ENCODE peak calls at places on chromosomes 4 and X, in eight cellular contexts. L is Caki2; H is neural crest cell; K is pons; W is stimulated activated CD4-positive, alpha-beta T cell treated with anti-CD3 and anti-CD28 coated beads, Interleukin-4, amount 100 ng/mL, for 24 hours; U is HT-29; E is foreskin keratinocyte; B is M059J. G is an unnamed sample.

GRCh38 chr4:185470503-185471195 is 884 bp downstream of the CCDC110 start:
- DNase-seq in L (peak; percentile 59), H (peak; percentile 11), K (peak; percentile 69), W (no peak), U (peak; percentile 61), E (peak; percentile 30), B (peak; percentile 10), G (peak; percentile 53)

GRCh38 chr4:156766846-156767245 is 204.8 kb downstream of the PDGFC start:
- DNase-seq in L (no peak), H (no peak), K (no peak), W (no peak), U (no peak), E (no peak), B (peak; percentile 66), G (no peak)

GRCh38 chrX:150602743-150603142 is 34.3 kb downstream of the MTM1 start:
- DNase-seq in L (no peak), H (no peak), K (no peak), W (no peak), U (no peak), E (peak; percentile 21), B (peak; percentile 5), G (no peak)

GRCh38 chrX:68292471-68292870 is 140.8 kb downstream of the OPHN1 start:
- DNase-seq in L (no peak), H (no peak), K (no peak), W (no peak), U (no peak), E (peak; percentile 47), B (peak; percentile 51), G (no peak)

GRCh38 chr4:158760866-158761265 is 8.0 kb upstream of the FNIP2 start:
- DNase-seq in L (no peak), H (no peak), K (no peak), W (no peak), U (no peak), E (no peak), B (peak; percentile 67), G (no peak)

GRCh38 chr4:160299608-160300007 is 1196.7 kb downstream of the RAPGEF2 start:
- DNase-seq in L (no peak), H (no peak), K (no peak), W (no peak), U (no peak), E (peak; percentile 22), B (no peak), G (no peak)

GRCh38 chrX:144810539-144810938 is 436.8 kb upstream of the SPANXN1 start:
- DNase-seq in L (no peak), H (no peak), K (no peak), W (no peak), U (no peak), E (no peak), B (no peak), G (no peak)

GRCh38 chr4:53840643-53841042 is 223.8 kb downstream of the CHIC2 start:
- DNase-seq in L (no peak), H (no peak), K (no peak), W (no peak), U (no peak), E (peak; percentile 41), B (peak; percentile 8), G (no peak)

GRCh38 chrX:140815868-140816267 is 106.3 kb downstream of the LINC00632 start:
- DNase-seq in L (no peak), H (no peak), K (no peak), W (no peak), U (no peak), E (peak; percentile 13), B (peak; percentile 84), G (no peak)

GRCh38 chr4:16790508-16790907 is 107.9 kb downstream of the LDB2 start:
- DNase-seq in L (no peak), H (no peak), K (no peak), W (no peak), U (no peak), E (no peak), B (peak; percentile 53), G (no peak)

GRCh38 chr4:142516686-142517145 is 329.4 kb downstream of the INPP4B start:
- DNase-seq in L (peak; percentile 76), H (no peak), K (no peak), W (no peak), U (no peak), E (peak; percentile 85), B (peak; percentile 84), G (no peak)

GRCh38 chr4:40283968-40284367 is 51.2 kb upstream of the CHRNA9 start:
- DNase-seq in L (peak; percentile 90), H (no peak), K (no peak), W (peak; percentile 88), U (no peak), E (peak; percentile 73), B (peak; percentile 94), G (no peak)

GRCh38 chrX:107324493-107325310 is 118.3 kb downstream of the DNAAF6 start:
- DNase-seq in L (peak; percentile 56), H (peak; percentile 53), K (peak; percentile 1), W (peak; percentile 3), U (peak; percentile 36), E (peak; percentile 1), B (peak; percentile 11), G (peak; percentile 19)

GRCh38 chr4:174198396-174199179 is 84.9 kb downstream of the FBXO8 start:
- DNase-seq in L (peak; percentile 46), H (no peak), K (no peak), W (no peak), U (no peak), E (peak; percentile 58), B (peak; percentile 84), G (no peak)

GRCh38 chr4:89598602-89599001 is 238.4 kb downstream of the SNCA start:
- DNase-seq in L (no peak), H (no peak), K (peak; percentile 8), W (no peak), U (peak; percentile 57), E (peak; percentile 26), B (peak; percentile 16), G (no peak)

GRCh38 chr4:54090404-54090803 is 9.6 kb upstream of the GSX2 start:
- DNase-seq in L (no peak), H (no peak), K (no peak), W (no peak), U (no peak), E (no peak), B (no peak), G (no peak)

GRCh38 chr4:72110886-72111285 is 79.1 kb downstream of the NPFFR2 start:
- DNase-seq in L (no peak), H (no peak), K (no peak), W (no peak), U (peak; percentile 16), E (no peak), B (peak; percentile 50), G (no peak)

GRCh38 chr4:78551420-78552351 is at the start of gene ANXA3:
- DNase-seq in L (peak; percentile 41), H (peak; percentile 9), K (no peak), W (no peak), U (peak; percentile 87), E (peak; percentile 64), B (no peak), G (no peak)

GRCh38 chr4:88765729-88766128 is 68.1 kb upstream of the NAP1L5 start:
- DNase-seq in L (peak; percentile 71), H (no peak), K (no peak), W (no peak), U (no peak), E (peak; percentile 75), B (peak; percentile 89), G (no peak)

GRCh38 chr4:106063009-106063408 is 167.7 kb downstream of the NPNT start:
- DNase-seq in L (peak; percentile 49), H (no peak), K (no peak), W (no peak), U (peak; percentile 60), E (peak; percentile 30), B (peak; percentile 25), G (no peak)

GRCh38 chrX:72554448-72555140 is 18.0 kb downstream of the HDAC8 start:
- DNase-seq in L (peak; percentile 71), H (peak; percentile 1), K (no peak), W (no peak), U (peak; percentile 76), E (peak; percentile 71), B (peak; percentile 29), G (no peak)

GRCh38 chr4:163621844-163622243 is 127.4 kb downstream of the TMA16 start:
- DNase-seq in L (no peak), H (no peak), K (no peak), W (no peak), U (no peak), E (no peak), B (no peak), G (no peak)

GRCh38 chrX:20523626-20524312 is 257.1 kb upstream of the RPS6KA3 start:
- DNase-seq in L (no peak), H (no peak), K (no peak), W (no peak), U (no peak), E (no peak), B (no peak), G (no peak)

GRCh38 chr4:189087981-189088380 is 852.7 kb upstream of the FRG1 start:
- DNase-seq in L (peak; percentile 17), H (no peak), K (no peak), W (no peak), U (no peak), E (no peak), B (no peak), G (no peak)

GRCh38 chr4:63563288-63564014 is 845.8 kb downstream of the TECRL start:
- DNase-seq in L (no peak), H (no peak), K (peak; percentile 6), W (no peak), U (peak; percentile 23), E (no peak), B (no peak), G (no peak)

GRCh38 chrX:23668335-23668734 is 1.0 kb downstream of the PRDX4 start:
- DNase-seq in L (no peak), H (no peak), K (peak; percentile 10), W (no peak), U (no peak), E (peak; percentile 1), B (peak; percentile 3), G (no peak)

GRCh38 chr4:24693636-24694035 is 101.7 kb upstream of the SOD3 start:
- DNase-seq in L (no peak), H (no peak), K (no peak), W (no peak), U (no peak), E (no peak), B (no peak), G (no peak)

GRCh38 chr4:104491826-104492771 is 2.6 kb downstream of the CXXC4 start:
- DNase-seq in L (peak; percentile 61), H (peak; percentile 20), K (peak; percentile 79), W (no peak), U (peak; percentile 27), E (peak; percentile 13), B (peak; percentile 0), G (peak; percentile 17)

GRCh38 chrX:132490086-132490419 is 1.2 kb upstream of the MBNL3 start:
- DNase-seq in L (no peak), H (no peak), K (no peak), W (no peak), U (peak; percentile 45), E (peak; percentile 1), B (no peak), G (no peak)

GRCh38 chr4:128653514-128654420 is 155.7 kb upstream of the JADE1 start:
- DNase-seq in L (no peak), H (no peak), K (peak; percentile 86), W (no peak), U (no peak), E (no peak), B (no peak), G (no peak)

GRCh38 chr4:149521611-149522010 is 294.0 kb downstream of the IQCM start:
- DNase-seq in L (peak; percentile 11), H (no peak), K (no peak), W (no peak), U (peak; percentile 66), E (peak; percentile 34), B (peak; percentile 78), G (no peak)

GRCh38 chr4:73922766-73923630 is 53.8 kb downstream of the CXCL1 start:
- DNase-seq in L (peak; percentile 17), H (no peak), K (peak; percentile 3), W (no peak), U (peak; percentile 67), E (peak; percentile 39), B (peak; percentile 50), G (no peak)

GRCh38 chrX:129462707-129463106 is 60.6 kb downstream of the SMARCA1 start:
- DNase-seq in L (no peak), H (no peak), K (peak; percentile 25), W (no peak), U (no peak), E (no peak), B (no peak), G (no peak)

GRCh38 chr4:87073570-87074470 is 139.0 kb downstream of the AFF1 start:
- DNase-seq in L (no peak), H (no peak), K (peak; percentile 73), W (peak; percentile 61), U (peak; percentile 58), E (peak; percentile 67), B (no peak), G (no peak)

G was measured in cerebellum.